ENCODE peak calls at places on chromosomes 1 and 21, in nine cellular contexts. A, Z, V, F, D, K, H, X and N are unnamed samples.
A peak's percentile ranks its signal among the peaks of the same experiment; 100 is the strongest.

GRCh38 chr1:22457356-22457755 is 5.7 kb downstream of the ZBTB40 start:
- DNase-seq in A (no peak), Z (no peak), V (peak; percentile 53), F (no peak), D (no peak), K (no peak), H (no peak), X (no peak), N (no peak)

GRCh38 chr1:244341455-244342450 is 110.0 kb downstream of the ADSS2 start:
- DNase-seq in A (no peak), Z (peak; percentile 69), V (no peak), F (peak; percentile 62), D (no peak), K (no peak), H (no peak), X (peak; percentile 90), N (peak; percentile 43)

GRCh38 chr1:158002022-158002629 is 8.7 kb downstream of the KIRREL1 start:
- DNase-seq in A (no peak), Z (no peak), V (no peak), F (no peak), D (no peak), K (no peak), H (no peak), X (no peak), N (no peak)

GRCh38 chr21:42666023-42666747 is 12.8 kb downstream of the PDE9A start:
- DNase-seq in A (no peak), Z (peak; percentile 92), V (no peak), F (no peak), D (no peak), K (no peak), H (no peak), X (no peak), N (no peak)

GRCh38 chr1:108829498-108829916 is 27.4 kb downstream of the AKNAD1 start:
- DNase-seq in A (no peak), Z (no peak), V (no peak), F (no peak), D (no peak), K (no peak), H (no peak), X (no peak), N (no peak)

GRCh38 chr1:14974361-14974760 is 179.2 kb upstream of the TMEM51 start:
- DNase-seq in A (no peak), Z (no peak), V (no peak), F (no peak), D (no peak), K (no peak), H (no peak), X (no peak), N (no peak)

GRCh38 chr1:223141021-223141420 is 2.0 kb downstream of the TLR5 start:
- DNase-seq in A (no peak), Z (no peak), V (no peak), F (peak; percentile 74), D (peak; percentile 45), K (no peak), H (no peak), X (no peak), N (peak; percentile 63)

GRCh38 chr1:169115891-169116585 is 9.5 kb downstream of the ATP1B1 start:
- DNase-seq in A (peak; percentile 86), Z (no peak), V (no peak), F (peak; percentile 55), D (peak; percentile 79), K (peak; percentile 77), H (peak; percentile 10), X (no peak), N (no peak)

GRCh38 chr1:51247499-51247898 is 11.4 kb downstream of the RNF11 start:
- DNase-seq in A (no peak), Z (no peak), V (no peak), F (no peak), D (no peak), K (no peak), H (no peak), X (no peak), N (no peak)

GRCh38 chr1:240242601-240243144 is 151.0 kb downstream of the FMN2 start:
- DNase-seq in A (no peak), Z (no peak), V (no peak), F (no peak), D (no peak), K (no peak), H (no peak), X (no peak), N (no peak)

GRCh38 chr1:38334930-38335592 is 288.5 kb upstream of the POU3F1 start:
- DNase-seq in A (no peak), Z (peak; percentile 46), V (no peak), F (no peak), D (no peak), K (no peak), H (no peak), X (no peak), N (no peak)

DNA sequence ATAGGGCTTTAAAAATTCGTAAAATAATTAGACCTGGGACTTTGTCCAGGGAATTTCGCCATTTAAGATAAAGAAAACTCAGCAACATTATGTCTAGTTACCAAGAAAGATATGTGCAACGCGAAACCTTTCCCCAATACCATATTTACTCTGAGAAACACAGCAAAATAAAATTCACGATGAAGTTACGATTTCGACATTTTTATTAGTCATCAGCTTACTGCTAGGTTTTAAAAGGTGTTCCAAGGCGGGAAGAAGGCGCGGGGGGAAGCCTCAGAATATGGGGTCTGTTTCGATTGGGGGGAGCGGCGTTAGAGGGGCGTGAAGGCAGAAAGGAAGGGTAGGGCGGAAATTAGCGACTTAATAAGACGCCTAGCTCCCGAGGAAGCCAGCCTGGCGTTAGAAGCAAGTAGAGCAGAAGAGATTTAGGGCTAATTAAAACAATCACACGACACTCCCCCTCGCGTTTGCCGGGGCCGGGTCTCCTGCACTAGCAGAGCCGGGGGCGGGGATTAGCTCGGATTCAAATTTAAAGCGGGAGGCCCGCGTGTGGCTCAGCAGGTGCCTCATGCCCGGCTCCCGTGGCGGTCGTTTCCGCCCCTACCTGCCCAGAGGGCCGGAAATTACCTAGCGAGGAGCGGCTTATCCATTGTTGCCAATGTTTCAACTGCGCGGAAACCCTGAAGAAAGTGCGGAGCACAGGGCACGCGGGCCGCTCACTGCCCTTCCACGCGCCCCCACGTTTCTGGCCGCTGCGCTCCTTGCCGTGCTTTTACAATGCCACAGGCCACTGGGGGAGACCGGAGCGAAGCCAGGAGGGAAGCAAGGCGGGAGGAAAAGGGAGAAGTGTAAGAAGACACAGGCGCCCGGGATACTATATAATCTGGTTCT is 795 bp upstream of the POU2F1 start:
- DNase-seq in A (peak; percentile 87), Z (peak; percentile 86), V (peak; percentile 83), F (peak; percentile 77), D (peak; percentile 85), K (peak; percentile 82), H (peak; percentile 58), X (no peak), N (peak; percentile 76)
- TF ChIP-seq POLR2A in A (peak; percentile 8), Z (peak; percentile 97), V (peak; percentile 45), F (peak; percentile 35), D (peak; percentile 80), K (no peak), H (no peak), X (no peak), N (peak; percentile 45)

DNA sequence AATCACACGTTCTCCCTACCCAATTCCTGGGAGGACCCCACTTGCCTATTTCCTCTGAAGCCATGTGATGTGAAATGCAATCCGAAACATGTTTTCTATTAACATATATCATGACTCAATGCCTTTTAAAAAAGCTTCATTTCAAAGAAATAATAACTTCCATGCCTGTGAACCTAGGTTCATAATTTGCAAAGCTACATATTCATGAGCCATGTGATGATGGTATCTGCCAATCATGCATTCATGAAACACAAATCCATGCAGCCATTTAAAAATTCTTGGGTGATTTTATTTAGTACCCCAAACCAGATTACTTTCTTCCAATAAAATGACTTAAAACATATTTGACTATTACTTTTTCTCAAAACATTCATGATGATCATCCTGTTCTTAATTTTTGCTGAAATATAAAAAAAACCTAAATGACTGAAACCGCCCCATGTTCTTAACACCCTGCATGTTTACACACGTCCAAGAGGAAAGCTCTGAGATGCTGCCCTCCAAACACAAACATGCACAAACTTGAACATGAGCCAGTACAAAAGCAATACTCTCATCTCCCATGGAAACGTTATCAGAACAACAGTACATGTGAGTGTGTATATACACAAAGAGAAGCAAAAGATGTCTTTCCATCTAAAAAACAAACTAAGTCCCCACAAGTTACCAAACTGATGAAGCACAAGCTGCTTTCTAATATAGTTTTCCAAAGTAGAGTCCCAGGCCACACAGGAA is 140.1 kb downstream of the TGFBR3 start:
- DNase-seq in A (no peak), Z (no peak), V (no peak), F (no peak), D (no peak), K (no peak), H (no peak), X (no peak), N (no peak)
- H3K27ac ChIP-seq in A (peak overlapping the region; percentile 60), Z (no peak overlapping the region), V (peak overlapping the region; percentile 32), F (peak overlapping the region; percentile 72), D (peak overlapping the region; percentile 43), K (no peak overlapping the region), H (no peak overlapping the region), X (peak overlapping the region; percentile 42), N (peak overlapping the region; percentile 63)

DNA sequence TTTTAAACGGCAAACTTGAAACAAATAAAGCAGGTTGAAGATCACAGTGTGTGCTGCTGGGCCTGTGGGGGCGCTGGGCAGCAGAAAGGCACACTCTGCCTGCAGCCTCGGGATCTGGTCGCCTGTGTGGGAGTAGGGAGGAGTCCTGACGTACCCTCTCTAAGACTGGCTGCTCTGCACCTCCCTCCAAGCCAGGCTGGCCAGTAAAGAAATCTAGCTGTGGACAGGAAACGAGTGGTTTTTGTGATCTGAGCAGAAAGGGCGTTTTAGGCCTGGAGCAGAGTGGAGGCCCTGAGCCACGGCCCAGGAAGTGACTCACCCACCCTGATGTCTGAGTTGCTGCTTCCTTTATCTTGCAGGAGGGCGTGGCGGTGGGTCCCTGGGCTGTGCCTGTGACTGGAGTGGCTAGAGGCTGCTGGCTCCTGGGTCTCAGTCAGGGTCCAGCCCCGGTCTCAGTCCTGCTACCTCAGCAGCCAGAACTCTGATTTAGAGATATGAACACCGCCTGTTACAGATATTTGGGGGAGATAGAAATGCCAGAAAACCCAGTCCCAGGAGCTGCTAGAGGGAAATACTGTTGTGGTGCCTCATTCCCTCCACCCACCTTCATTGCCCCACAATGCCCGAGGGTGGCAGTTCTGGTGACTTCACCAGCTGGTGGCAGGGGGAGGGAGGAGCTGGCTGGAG is 11.3 kb upstream of the S100A11 start:
- DNase-seq in A (peak; percentile 88), Z (peak; percentile 90), V (peak; percentile 80), F (peak; percentile 79), D (peak; percentile 91), K (peak; percentile 94), H (peak; percentile 86), X (no peak), N (peak; percentile 90)
- TF ChIP-seq POLR2A in A (no peak), Z (peak; percentile 91), V (no peak), F (no peak), D (peak; percentile 81), K (no peak), H (no peak), X (no peak), N (no peak)

DNA sequence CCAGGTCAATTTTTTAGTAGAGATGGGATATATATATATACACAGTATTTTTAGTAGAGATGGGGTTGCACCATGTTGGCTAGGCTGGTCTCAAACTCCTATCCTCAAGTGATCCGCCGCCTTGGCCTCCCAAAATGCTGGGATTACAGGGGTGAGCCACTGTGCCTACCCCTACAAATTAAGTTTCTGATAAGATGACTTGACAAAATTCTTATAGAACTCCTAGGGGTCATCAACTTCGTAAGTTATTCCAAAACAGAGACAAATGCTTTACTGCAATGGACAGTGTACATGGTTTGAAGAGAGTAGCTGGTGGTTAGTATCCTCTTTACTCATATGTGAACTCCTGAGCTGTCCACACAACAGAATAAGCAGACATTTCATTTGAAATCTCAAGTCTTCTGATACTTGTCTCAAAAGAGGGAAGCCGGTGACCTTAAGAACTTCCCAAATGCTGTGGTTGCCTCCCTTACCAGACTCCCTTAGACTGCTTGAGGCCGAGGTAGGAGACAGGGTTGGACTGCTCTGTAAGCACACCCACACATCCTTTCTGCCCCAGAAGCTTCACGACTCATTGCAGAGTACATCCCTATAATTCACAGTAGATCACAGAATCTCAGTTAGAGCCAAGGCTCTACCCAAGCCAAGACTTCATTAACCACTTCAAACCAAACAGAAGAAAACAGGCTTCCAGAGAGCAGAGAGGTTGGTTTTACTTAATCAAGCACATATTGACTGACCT is 244.1 kb upstream of the IRF2BP2 start:
- DNase-seq in A (no peak), Z (no peak), V (no peak), F (no peak), D (no peak), K (no peak), H (no peak), X (no peak), N (no peak)
- H3K27ac ChIP-seq in A (no peak overlapping the region), Z (no peak overlapping the region), V (no peak overlapping the region), F (no peak overlapping the region), D (no peak overlapping the region), K (no peak overlapping the region), H (no peak overlapping the region), X (no peak overlapping the region), N (no peak overlapping the region)